ENCODE peak calls at places on chromosome 21, in six cellular contexts. D, R, V, Z, E and S are unnamed samples.

GRCh38 chr21:27694667-27695066 is 727.8 kb upstream of the ADAMTS5 start:
- DNase-seq in D (no peak), R (no peak), V (no peak), Z (no peak), E (no peak), S (no peak)

GRCh38 chr21:34670220-34670961 is 1.6 kb downstream of the CLIC6 start:
- DNase-seq in D (no peak), R (no peak), V (no peak), Z (no peak), E (peak), S (no peak)

GRCh38 chr21:38683222-38683621 is 122.5 kb upstream of the ETS2 start:
- DNase-seq in D (no peak), R (no peak), V (no peak), Z (no peak), E (no peak), S (no peak)

GRCh38 chr21:42863504-42863870 is 15.9 kb downstream of the WDR4 start:
- DNase-seq in D (no peak), R (no peak), V (no peak), Z (no peak), E (no peak), S (no peak)

GRCh38 chr21:35138665-35139381 is 89.7 kb upstream of the RUNX1 start:
- DNase-seq in D (no peak), R (no peak), V (peak), Z (no peak), E (peak), S (peak)

GRCh38 chr21:32278068-32278467 is 781 bp downstream of the MIS18A start:
- DNase-seq in D (no peak), R (no peak), V (no peak), Z (no peak), E (no peak), S (no peak)

GRCh38 chr21:41861987-41862386 is 17.2 kb downstream of the PRDM15 start:
- DNase-seq in D (no peak), R (no peak), V (no peak), Z (no peak), E (no peak), S (no peak)

GRCh38 chr21:27799861-27800260 is 833.0 kb upstream of the ADAMTS5 start:
- DNase-seq in D (no peak), R (no peak), V (no peak), Z (no peak), E (no peak), S (no peak)

GRCh38 chr21:38817371-38818335 is 11.9 kb downstream of the ETS2 start:
- DNase-seq in D (no peak), R (peak), V (no peak), Z (peak), E (no peak), S (no peak)

GRCh38 chr21:45989355-45990048 is 7.9 kb downstream of the COL6A1 start:
- DNase-seq in D (no peak), R (no peak), V (no peak), Z (peak), E (peak), S (no peak)

GRCh38 chr21:42346866-42347600 is 3.8 kb downstream of the TFF2 start:
- DNase-seq in D (no peak), R (no peak), V (no peak), Z (peak), E (peak), S (no peak)

GRCh38 chr21:40386981-40387380 is 460.0 kb downstream of the DSCAM start:
- DNase-seq in D (no peak), R (no peak), V (no peak), Z (no peak), E (no peak), S (no peak)

GRCh38 chr21:30146558-30147282 is 19.9 kb downstream of the CLDN17 start:
- DNase-seq in D (no peak), R (no peak), V (no peak), Z (no peak), E (no peak), S (no peak)

GRCh38 chr21:42569732-42570301 is 56.2 kb downstream of the SLC37A1 start:
- DNase-seq in D (no peak), R (no peak), V (no peak), Z (no peak), E (peak), S (no peak)

GRCh38 chr21:15000076-15000475 is 64.7 kb downstream of the NRIP1 start:
- DNase-seq in D (no peak), R (peak), V (peak), Z (no peak), E (no peak), S (no peak)

GRCh38 chr21:34524671-34525601 is 12.9 kb upstream of the KCNE1 start:
- DNase-seq in D (no peak), R (peak), V (no peak), Z (no peak), E (no peak), S (no peak)

GRCh38 chr21:30747159-30747558 is at the start of gene KRTAP21-2:
- DNase-seq in D (no peak), R (no peak), V (no peak), Z (no peak), E (no peak), S (no peak)

GRCh38 chr21:9738527-9738926 is 782.9 kb upstream of the TPTE start:
- DNase-seq in D (no peak), R (no peak), V (no peak), Z (no peak), E (no peak), S (no peak)